ENCODE peak calls at places on chromosomes 4 and X, in five cellular contexts. D is fibroblast of mammary gland; X is naive thymus-derived CD4-positive, alpha-beta T cell; O is epithelial cell of esophagus; K is MG63. J is an unnamed sample.

GRCh38 chr4:37737456-37737855 is 51.3 kb upstream of the RELL1 start:
- DNase-seq in D (peak), X (no peak), O (peak), K (peak), J (no peak)

GRCh38 chrX:150298841-150299551 is 64.1 kb upstream of the MAMLD1 start:
- DNase-seq in D (no peak), X (no peak), O (no peak), K (no peak), J (no peak)

GRCh38 chr4:74327751-74328150 is 19.5 kb downstream of the EPGN start:
- DNase-seq in D (peak), X (no peak), O (peak), K (no peak), J (no peak)

GRCh38 chr4:76850010-76850441 is 47.9 kb downstream of the SOWAHB start:
- DNase-seq in D (peak), X (no peak), O (peak), K (peak), J (no peak)

GRCh38 chrX:123487674-123488073 is 245.2 kb downstream of the THOC2 start:
- DNase-seq in D (no peak), X (no peak), O (no peak), K (no peak), J (no peak)

GRCh38 chr4:57119054-57119651 is 9.0 kb upstream of the IGFBP7 start:
- DNase-seq in D (peak), X (no peak), O (peak), K (peak), J (no peak)

GRCh38 chr4:74934016-74934821 is 1.3 kb downstream of the PARM1 start:
- DNase-seq in D (peak), X (no peak), O (peak), K (peak), J (peak)

GRCh38 chr4:150784305-150784704 is 202.4 kb downstream of the MAB21L2 start:
- DNase-seq in D (no peak), X (no peak), O (no peak), K (no peak), J (no peak)

GRCh38 chr4:111433436-111433835 is 711.8 kb upstream of the FAM241A start:
- DNase-seq in D (no peak), X (no peak), O (peak), K (no peak), J (no peak)

GRCh38 chr4:124431663-124432192 is 280.8 kb downstream of the ANKRD50 start:
- DNase-seq in D (peak), X (no peak), O (peak), K (no peak), J (no peak)

GRCh38 chrX:72738396-72738795 is 24.3 kb upstream of the PHKA1 start:
- DNase-seq in D (no peak), X (no peak), O (no peak), K (no peak), J (no peak)

GRCh38 chr4:139301821-139302611 is at the start of gene NDUFC1:
- DNase-seq in D (peak), X (peak), O (peak), K (peak), J (peak)

GRCh38 chr4:139301143-139301820 is at the start of gene NAA15:
- DNase-seq in D (peak), X (peak), O (peak), K (peak), J (peak)

GRCh38 chr4:139300431-139301142 is 718 bp upstream of the NAA15 start:
- DNase-seq in D (peak), X (no peak), O (peak), K (peak), J (peak)

GRCh38 chr4:139297001-139297410 is 4.3 kb upstream of the NAA15 start:
- DNase-seq in D (peak), X (no peak), O (peak), K (no peak), J (no peak)

GRCh38 chr4:139299536-139299935 is 1.8 kb upstream of the NAA15 start:
- DNase-seq in D (peak), X (no peak), O (peak), K (no peak), J (no peak)
- H3K4me3 ChIP-seq in D (no peak), X (no peak), O (peak), K (peak), J (no peak)

DNA sequence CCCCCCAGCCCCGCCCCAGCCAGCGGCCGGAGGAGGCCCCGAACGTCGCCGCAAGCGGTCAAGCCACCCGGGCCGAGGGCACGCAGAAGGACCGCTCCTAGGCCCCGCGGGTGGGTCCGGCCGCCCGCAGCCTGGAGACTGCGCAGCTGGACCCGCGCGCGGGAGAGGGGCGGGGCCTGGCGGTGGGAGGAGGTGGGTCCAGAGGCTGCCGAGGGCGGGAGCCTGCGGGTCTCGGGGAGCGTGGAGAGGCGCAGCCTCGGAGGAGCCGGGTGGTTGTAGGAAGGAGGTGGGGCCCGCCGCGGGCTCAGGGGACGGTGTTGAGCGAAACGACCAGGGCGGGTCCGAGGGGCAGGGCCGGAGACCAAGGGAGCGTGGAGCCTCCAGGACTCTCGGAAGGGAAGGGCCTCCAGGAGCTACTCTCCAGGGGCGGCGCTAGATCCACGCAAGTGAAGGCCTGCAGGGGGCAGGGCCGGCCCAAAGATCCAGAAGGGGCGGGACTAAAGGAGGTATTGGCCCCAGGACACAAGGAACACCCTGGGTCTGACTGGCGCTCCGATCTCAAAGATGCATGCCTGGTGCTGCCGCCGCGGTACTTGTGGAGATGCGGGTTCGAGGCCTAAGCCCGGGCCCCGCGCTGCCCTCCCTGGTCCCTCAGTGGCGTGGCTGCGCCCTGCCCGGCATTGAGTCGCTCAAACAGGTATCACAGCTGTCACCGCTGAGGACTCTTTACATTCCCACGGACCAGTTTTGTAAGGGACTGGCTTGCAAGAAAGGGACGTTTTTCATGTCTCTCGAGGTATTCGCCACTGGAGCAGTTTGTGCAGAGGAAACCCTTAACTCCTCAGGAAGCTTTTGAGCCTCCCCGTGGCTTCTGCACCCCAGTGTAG is 5.9 kb downstream of the TIMM17B start:
- DNase-seq in D (peak), X (peak), O (peak), K (peak), J (peak)
- H3K4me3 ChIP-seq in D (peak), X (peak), O (peak), K (peak), J (peak)

GRCh38 chr4:186079698-186080097 is 10.7 kb downstream of the TLR3 start:
- DNase-seq in D (no peak), X (no peak), O (no peak), K (no peak), J (no peak)
- H3K4me3 ChIP-seq in D (no peak), X (no peak), O (no peak), K (no peak), J (no peak)

GRCh38 chr4:54110019-54110416 is 10.1 kb downstream of the GSX2 start:
- DNase-seq in D (no peak), X (no peak), O (no peak), K (no peak), J (no peak)

GRCh38 chr4:54104907-54105306 is 4.9 kb downstream of the GSX2 start:
- DNase-seq in D (no peak), X (no peak), O (no peak), K (no peak), J (no peak)

GRCh38 chr4:54107951-54108740 is 8.2 kb downstream of the GSX2 start:
- DNase-seq in D (no peak), X (no peak), O (no peak), K (no peak), J (no peak)

DNA sequence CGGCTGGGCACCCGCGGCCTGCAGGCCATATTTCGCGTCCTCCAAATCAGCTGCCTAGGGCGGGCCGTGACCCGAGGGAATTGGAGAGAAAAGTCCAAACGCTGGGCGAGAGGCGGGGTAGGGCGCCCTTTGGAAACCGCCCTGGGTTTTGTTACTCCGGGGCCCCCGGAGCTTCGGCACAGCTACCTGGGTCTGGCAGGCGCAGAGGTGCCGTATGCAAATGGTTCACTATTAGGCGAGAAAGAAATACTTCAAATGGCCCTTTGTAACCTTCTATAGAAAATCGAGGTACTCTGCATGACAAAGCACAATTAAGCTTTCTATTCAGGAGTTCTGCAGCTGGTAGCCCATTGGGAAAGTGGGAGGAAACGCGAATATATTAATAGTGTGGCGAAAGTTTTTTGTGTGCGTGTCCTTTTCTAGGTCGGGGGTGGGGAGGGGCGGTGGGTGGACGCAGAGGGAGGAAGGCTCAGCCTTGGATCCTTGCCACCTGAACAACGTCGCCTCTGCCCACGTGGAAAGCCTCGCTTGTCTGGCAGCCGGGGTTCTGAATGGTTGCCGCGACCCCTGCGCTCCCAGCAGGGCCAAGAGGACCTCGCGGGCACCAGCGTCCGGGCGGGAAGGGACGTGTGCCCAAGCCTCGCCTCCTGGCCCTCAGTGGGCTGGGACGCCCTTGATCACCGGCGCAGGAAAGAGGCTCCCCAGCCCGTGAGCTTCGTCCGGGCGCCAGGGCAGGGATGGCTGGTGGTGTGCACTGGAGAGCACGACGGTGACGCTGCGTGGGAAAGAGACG is 9.5 kb downstream of the GSX2 start:
- DNase-seq in D (no peak), X (no peak), O (no peak), K (no peak), J (no peak)
- H3K4me3 ChIP-seq in D (no peak), X (no peak), O (no peak), K (no peak), J (no peak)

DNA sequence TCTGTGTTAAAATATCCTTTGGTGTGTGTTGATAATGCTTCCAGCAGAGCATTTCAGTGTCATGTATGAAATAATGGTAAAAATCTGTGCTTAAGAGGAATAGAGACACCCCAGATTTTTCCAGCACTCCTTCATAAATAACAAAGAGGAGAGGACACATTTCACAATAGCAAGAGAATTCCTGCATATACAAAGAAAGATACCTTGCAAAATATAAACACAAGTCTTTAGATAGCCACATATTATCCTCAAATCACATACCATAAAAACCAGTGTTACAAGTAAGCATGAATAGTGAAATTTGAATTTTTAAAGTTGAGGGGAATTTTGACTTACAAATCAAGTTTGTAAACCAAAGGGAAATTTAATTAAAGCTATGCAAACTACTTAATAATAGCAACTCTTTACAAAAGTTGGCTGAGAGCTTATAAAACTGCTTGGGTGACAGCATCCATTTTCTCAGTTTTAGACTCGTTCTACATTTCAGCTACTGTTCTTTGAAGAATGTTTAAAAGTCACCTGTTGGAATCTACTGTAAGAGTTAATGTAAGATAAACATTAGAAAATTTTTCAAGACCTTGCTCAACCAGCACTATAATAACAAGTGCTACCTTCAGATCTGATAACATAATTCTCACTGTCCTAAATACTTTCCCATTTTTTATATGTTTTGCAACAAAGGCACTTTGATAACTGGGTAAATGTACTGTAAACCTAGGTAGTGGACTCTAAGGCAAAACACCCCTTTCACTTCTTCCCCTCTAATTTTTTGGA is 3.7 kb downstream of the APELA start:
- DNase-seq in D (no peak), X (no peak), O (no peak), K (no peak), J (no peak)
- H3K4me3 ChIP-seq in D (no peak), X (no peak), O (no peak), K (no peak), J (no peak)

DNA sequence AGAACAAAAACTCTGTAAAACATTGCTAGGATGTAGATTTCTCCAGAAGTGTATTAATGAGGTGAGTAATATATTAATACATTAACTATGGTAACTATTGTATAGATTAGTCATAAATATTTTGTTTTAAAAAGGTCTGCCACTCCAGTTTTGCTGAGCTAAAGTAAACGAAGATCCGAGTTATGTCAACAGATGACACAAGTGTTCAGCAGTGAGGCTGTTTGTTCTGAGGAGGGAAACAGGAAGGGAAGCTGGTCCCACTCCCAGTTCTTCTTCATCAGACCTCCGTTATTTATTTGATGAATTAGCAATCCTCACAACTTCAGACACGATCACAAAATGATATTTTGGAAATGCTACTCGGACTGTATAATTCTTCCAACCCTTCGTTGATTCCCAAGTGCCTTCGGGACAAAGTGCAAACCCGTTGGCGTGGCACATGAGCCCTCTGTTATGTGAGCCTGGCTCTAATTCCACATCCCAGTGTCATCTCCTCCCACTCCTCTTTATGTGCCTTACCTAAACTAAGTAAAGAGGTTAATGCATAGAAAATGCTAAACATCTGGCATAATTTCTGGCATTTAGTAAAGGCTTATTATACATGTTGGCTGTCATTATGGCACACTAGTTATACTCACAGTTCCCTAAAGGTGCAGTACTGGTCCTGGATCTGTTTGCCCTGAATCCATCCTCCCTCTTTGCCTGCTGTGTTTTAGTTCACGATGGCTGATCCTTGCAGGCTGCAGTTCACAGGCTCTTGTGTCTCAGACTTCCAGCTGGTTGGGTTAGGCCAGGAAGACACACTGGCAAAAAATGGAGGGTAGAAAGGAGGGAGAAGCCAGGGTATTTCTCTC is 190.6 kb upstream of the LNX1 start:
- DNase-seq in D (peak), X (no peak), O (peak), K (peak), J (no peak)
- H3K4me3 ChIP-seq in D (no peak), X (no peak), O (no peak), K (no peak), J (no peak)

GRCh38 chrX:9786839-9787635 is 808 bp downstream of the SHROOM2 start:
- DNase-seq in D (no peak), X (no peak), O (peak), K (no peak), J (no peak)
- H3K4me3 ChIP-seq in D (no peak), X (no peak), O (peak), K (peak), J (no peak)

GRCh38 chr4:125958519-125958918 is 643.8 kb downstream of the FAT4 start:
- DNase-seq in D (no peak), X (no peak), O (no peak), K (no peak), J (no peak)

GRCh38 chr4:125956281-125956680 is 641.5 kb downstream of the FAT4 start:
- DNase-seq in D (peak), X (no peak), O (no peak), K (no peak), J (no peak)

DNA sequence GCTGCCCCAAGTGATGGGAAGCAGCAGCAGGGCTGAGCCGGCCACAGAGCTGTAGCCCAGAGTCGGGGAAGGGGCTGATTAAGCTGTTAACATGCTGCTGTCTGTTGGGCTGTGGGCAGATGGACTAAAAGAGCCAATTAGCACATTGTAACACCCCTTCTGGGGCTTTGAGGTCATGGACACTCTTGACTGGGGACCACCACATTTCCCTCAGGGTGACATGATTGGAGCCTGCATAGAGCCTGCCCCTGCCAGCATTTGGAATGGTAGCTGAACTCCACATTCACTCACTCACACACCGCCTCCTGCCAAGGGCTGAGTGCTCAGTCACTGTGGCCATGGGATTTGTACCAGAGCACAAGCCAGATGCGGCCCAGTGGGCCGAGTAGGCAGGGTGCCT is 646.9 kb downstream of the FAT4 start:
- DNase-seq in D (no peak), X (no peak), O (no peak), K (peak), J (no peak)
- H3K4me3 ChIP-seq in D (no peak), X (no peak), O (no peak), K (no peak), J (no peak)

DNA sequence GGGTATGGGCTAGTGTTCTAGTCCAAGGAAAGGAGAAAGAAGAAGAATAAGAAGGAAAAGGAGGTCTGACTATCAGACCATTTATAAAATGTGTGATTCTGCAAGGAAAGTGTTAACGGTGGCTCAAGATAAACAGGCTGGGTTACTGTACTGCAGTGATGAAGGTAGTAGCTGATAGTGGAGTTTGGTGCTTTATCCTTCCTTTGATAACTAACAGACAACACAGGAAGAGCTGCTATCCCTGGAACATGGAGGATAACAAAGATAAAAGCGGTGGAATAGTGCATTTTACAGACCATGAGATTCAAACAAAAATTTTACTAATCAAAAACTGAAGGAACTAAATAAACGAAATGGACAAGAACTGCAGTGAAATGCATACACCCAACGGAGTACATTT is 2.5 kb downstream of the UNC5C start:
- DNase-seq in D (no peak), X (no peak), O (no peak), K (no peak), J (no peak)
- H3K4me3 ChIP-seq in D (no peak), X (no peak), O (no peak), K (no peak), J (no peak)

GRCh38 chr4:140463610-140464009 is 34.5 kb downstream of the MGAT4D start:
- DNase-seq in D (no peak), X (no peak), O (no peak), K (no peak), J (no peak)
- H3K4me3 ChIP-seq in D (no peak), X (no peak), O (no peak), K (no peak), J (no peak)

J was measured in GM06990.